ENCODE peak calls at places on chromosomes 2 and 18, in four cellular contexts. T, V, P and N are unnamed samples.

GRCh38 chr2:149334156-149334555 is 3.8 kb downstream of the LYPD6 start:
- DNase-seq in T (no peak), V (no peak), P (no peak), N (no peak)

GRCh38 chr2:47518497-47519146 is 115.7 kb downstream of the MSH2 start:
- DNase-seq in T (no peak), V (no peak), P (no peak), N (no peak)

GRCh38 chr2:46798041-46798440 is 117.6 kb downstream of the MCFD2 start:
- DNase-seq in T (no peak), V (no peak), P (no peak), N (no peak)

GRCh38 chr2:200728630-200729029 is 83.1 kb upstream of the BZW1 start:
- DNase-seq in T (no peak), V (no peak), P (no peak), N (no peak)

GRCh38 chr18:59219672-59220163 is at the start of gene GRP:
- DNase-seq in T (no peak), V (no peak), P (peak; percentile 23), N (no peak)

GRCh38 chr18:49041677-49042570 is 91.2 kb upstream of the SMAD7 start:
- DNase-seq in T (no peak), V (no peak), P (no peak), N (no peak)

GRCh38 chr2:60707750-60708371 is 48.2 kb upstream of the PAPOLG start:
- DNase-seq in T (peak; percentile 56), V (no peak), P (no peak), N (peak; percentile 72)

GRCh38 chr2:164764996-164765395 is 76.6 kb downstream of the COBLL1 start:
- DNase-seq in T (no peak), V (no peak), P (no peak), N (no peak)

GRCh38 chr2:237743024-237743423 is 55.6 kb upstream of the RBM44 start:
- DNase-seq in T (no peak), V (no peak), P (no peak), N (no peak)

GRCh38 chr2:8576525-8577157 is 105.2 kb upstream of the ID2 start:
- DNase-seq in T (no peak), V (no peak), P (no peak), N (peak; percentile 61)

GRCh38 chr2:11698009-11698922 is 28.3 kb upstream of the NTSR2 start:
- DNase-seq in T (no peak), V (peak; percentile 66), P (no peak), N (no peak)

GRCh38 chr2:75882530-75882929 is 171.8 kb upstream of the GCFC2 start:
- DNase-seq in T (no peak), V (no peak), P (no peak), N (no peak)

GRCh38 chr2:101205521-101205998 is 47.1 kb upstream of the CNOT11 start:
- DNase-seq in T (peak; percentile 55), V (peak; percentile 20), P (peak; percentile 35), N (peak; percentile 56)
- TF ChIP-seq CTCF in T (peak; percentile 4), V (peak; percentile 61), P (peak; percentile 43), N (peak; percentile 55)

GRCh38 chr2:127737892-127738291 is 36.6 kb downstream of the SFT2D3 start:
- DNase-seq in T (no peak), V (no peak), P (no peak), N (no peak)

GRCh38 chr2:127739800-127740199 is 38.5 kb downstream of the SFT2D3 start:
- DNase-seq in T (no peak), V (no peak), P (no peak), N (no peak)

GRCh38 chr2:127740665-127741287 is 39.5 kb downstream of the SFT2D3 start:
- DNase-seq in T (no peak), V (no peak), P (no peak), N (no peak)

GRCh38 chr2:127747621-127748020 is 46.3 kb downstream of the SFT2D3 start:
- DNase-seq in T (no peak), V (no peak), P (no peak), N (no peak)

DNA sequence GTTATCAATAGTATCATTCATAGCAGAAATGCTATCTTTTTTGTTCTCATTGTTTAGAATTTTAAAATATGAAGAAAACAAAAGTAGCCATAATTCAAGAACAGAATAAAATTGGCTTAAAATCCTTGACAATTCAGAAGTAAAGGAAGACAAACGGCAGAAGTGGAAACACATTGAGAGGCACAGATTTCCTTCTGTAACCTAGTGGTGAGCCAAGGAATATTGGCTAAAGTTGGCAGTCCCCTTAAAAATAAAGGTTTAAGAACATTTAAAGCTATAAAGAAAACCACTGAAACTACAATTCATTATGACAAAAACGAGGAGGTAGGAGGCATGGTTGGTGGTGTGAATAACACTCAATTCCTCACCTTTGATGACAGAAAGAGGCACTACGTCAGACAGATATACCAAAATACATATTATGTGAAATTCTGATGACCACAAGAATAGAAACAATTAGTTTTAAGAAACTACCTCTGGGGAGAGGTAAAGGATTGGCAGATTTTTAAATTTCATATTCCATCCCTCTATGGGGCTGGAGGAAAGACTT is 42.3 kb downstream of the SFT2D3 start:
- DNase-seq in T (no peak), V (no peak), P (no peak), N (no peak)
- TF ChIP-seq CTCF in T (no peak), V (no peak), P (no peak), N (no peak)

DNA sequence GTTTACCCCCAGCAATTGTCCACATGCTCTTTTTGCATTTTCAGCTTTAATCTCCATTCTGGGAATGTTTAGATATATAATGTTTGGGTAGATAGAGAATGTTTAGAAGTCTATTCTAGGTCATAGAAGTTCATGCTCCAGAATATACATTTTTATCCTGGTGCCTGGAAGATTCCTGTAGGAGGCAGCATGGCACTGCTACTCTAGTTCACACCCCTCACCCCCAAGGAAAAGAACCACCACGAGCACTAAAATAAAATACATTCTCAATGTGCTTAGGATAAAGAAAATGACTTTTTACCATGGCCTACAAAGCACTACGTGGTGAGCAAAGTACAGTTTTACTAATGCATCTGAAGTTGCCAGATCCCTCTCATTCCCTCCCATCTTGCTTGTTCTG is 53.8 kb downstream of the MYO1B start:
- DNase-seq in T (no peak), V (no peak), P (no peak), N (no peak)
- TF ChIP-seq CTCF in T (no peak), V (no peak), P (no peak), N (no peak)

GRCh38 chr2:127196549-127196948 is 23.6 kb downstream of the CYP27C1 start:
- DNase-seq in T (no peak), V (no peak), P (no peak), N (no peak)

GRCh38 chr2:127195140-127196074 is 24.7 kb downstream of the CYP27C1 start:
- DNase-seq in T (no peak), V (no peak), P (no peak), N (no peak)

GRCh38 chr2:127197475-127198385 is 22.4 kb downstream of the CYP27C1 start:
- DNase-seq in T (no peak), V (no peak), P (peak; percentile 74), N (peak; percentile 75)

GRCh38 chr2:127199223-127199622 is 20.9 kb downstream of the CYP27C1 start:
- DNase-seq in T (no peak), V (no peak), P (no peak), N (no peak)

DNA sequence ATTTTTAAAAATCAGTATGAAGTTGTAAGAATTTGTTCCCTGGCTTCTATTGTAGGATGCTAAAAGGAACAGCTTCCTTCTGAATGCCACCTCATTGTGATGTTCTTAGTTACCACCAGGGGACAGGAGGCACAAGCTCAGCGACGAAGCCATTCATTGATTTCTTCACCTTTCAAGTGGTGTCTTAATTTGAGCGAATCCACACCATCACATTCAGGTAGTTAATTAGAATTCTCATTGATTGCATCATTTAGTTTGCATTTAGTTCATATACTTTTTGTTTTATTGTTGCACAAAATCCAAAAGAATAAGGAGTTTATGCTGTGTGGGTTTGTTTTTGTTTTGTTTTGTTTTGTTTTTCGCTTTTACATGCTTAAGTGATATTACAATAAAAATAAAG is 23.1 kb downstream of the CYP27C1 start:
- DNase-seq in T (peak; percentile 56), V (no peak), P (no peak), N (no peak)
- TF ChIP-seq CTCF in T (peak; percentile 25), V (no peak), P (no peak), N (peak; percentile 38)

GRCh38 chr2:238920601-238921001 is 72.7 kb downstream of the TWIST2 start:
- DNase-seq in T (no peak), V (no peak), P (no peak), N (no peak)
- TF ChIP-seq CTCF in T (no peak), V (no peak), P (no peak), N (no peak)

GRCh38 chr2:215746507-215747243 is 266.7 kb downstream of the MREG start:
- DNase-seq in T (no peak), V (no peak), P (no peak), N (no peak)
- TF ChIP-seq CTCF in T (no peak), V (no peak), P (no peak), N (no peak)

GRCh38 chr2:210630904-210631560 is 74.6 kb downstream of the CPS1 start:
- DNase-seq in T (no peak), V (no peak), P (no peak), N (no peak)
- TF ChIP-seq CTCF in T (no peak), V (no peak), P (no peak), N (no peak)

GRCh38 chr2:173830169-173830568 is 135.0 kb downstream of the SP3 start:
- DNase-seq in T (no peak), V (no peak), P (no peak), N (no peak)
- TF ChIP-seq CTCF in T (no peak), V (no peak), P (no peak), N (no peak)

GRCh38 chr2:13413989-13414388 is 697.3 kb downstream of the TRIB2 start:
- DNase-seq in T (no peak), V (no peak), P (no peak), N (no peak)
- TF ChIP-seq CTCF in T (no peak), V (no peak), P (no peak), N (peak; percentile 16)

GRCh38 chr2:159185401-159186130 is 100.9 kb downstream of the WDSUB1 start:
- DNase-seq in T (peak; percentile 48), V (no peak), P (no peak), N (peak; percentile 63)
- TF ChIP-seq CTCF in T (no peak), V (no peak), P (peak; percentile 35), N (peak; percentile 47)